ENCODE peak calls at places on chromosomes 11 and 22, in four cellular contexts. One of them, this sample, is unnamed.
A peak's percentile ranks its signal among the peaks of the same experiment; 100 is the strongest.

GRCh38 chr22:42721045-42721434 is 370 bp upstream of the A4GALT start:
- DNase-seq in osteoblast: peak; percentile 58
- DNase-seq in suprapubic skin: no peak
- DNase-seq in CD4-positive, CD25-positive, alpha-beta regulatory T cell: no peak
- DNase-seq in this sample: no peak

GRCh38 chr22:20061481-20061861 is 18.6 kb upstream of the DGCR8 start:
- DNase-seq in suprapubic skin: no peak
- DNase-seq in osteoblast: peak; percentile 68
- DNase-seq in CD4-positive, CD25-positive, alpha-beta regulatory T cell: no peak
- DNase-seq in this sample: peak; percentile 59

GRCh38 chr22:44337658-44338004 is 24.9 kb upstream of the SHISAL1 start:
- DNase-seq in CD4-positive, CD25-positive, alpha-beta regulatory T cell: no peak
- DNase-seq in suprapubic skin: no peak
- DNase-seq in osteoblast: peak; percentile 98
- DNase-seq in this sample: no peak

GRCh38 chr11:80638296-80638695 is 1197.5 kb upstream of the TENM4 start:
- DNase-seq in CD4-positive, CD25-positive, alpha-beta regulatory T cell: no peak
- DNase-seq in suprapubic skin: no peak
- DNase-seq in osteoblast: no peak
- DNase-seq in this sample: no peak

GRCh38 chr11:20367313-20367948 is 3.9 kb downstream of the HTATIP2 start:
- DNase-seq in suprapubic skin: no peak
- DNase-seq in CD4-positive, CD25-positive, alpha-beta regulatory T cell: peak; percentile 25
- DNase-seq in osteoblast: peak; percentile 96
- DNase-seq in this sample: no peak

GRCh38 chr11:111910637-111911562 is 670 bp downstream of the CRYAB start:
- DNase-seq in suprapubic skin: no peak
- DNase-seq in CD4-positive, CD25-positive, alpha-beta regulatory T cell: no peak
- DNase-seq in osteoblast: peak; percentile 69
- DNase-seq in this sample: no peak

GRCh38 chr11:121422675-121423074 is 29.4 kb upstream of the SORL1 start:
- DNase-seq in suprapubic skin: no peak
- DNase-seq in osteoblast: no peak
- DNase-seq in CD4-positive, CD25-positive, alpha-beta regulatory T cell: peak; percentile 46
- DNase-seq in this sample: no peak

GRCh38 chr22:47564651-47565050 is 802.2 kb downstream of the TBC1D22A start:
- DNase-seq in osteoblast: no peak
- DNase-seq in suprapubic skin: no peak
- DNase-seq in CD4-positive, CD25-positive, alpha-beta regulatory T cell: no peak
- DNase-seq in this sample: no peak

GRCh38 chr22:36823177-36823839 is 6.5 kb upstream of the PVALB start:
- DNase-seq in CD4-positive, CD25-positive, alpha-beta regulatory T cell: no peak
- DNase-seq in osteoblast: no peak
- DNase-seq in suprapubic skin: no peak
- DNase-seq in this sample: no peak

GRCh38 chr11:33015621-33016551 is at the start of gene DEPDC7:
- DNase-seq in osteoblast: peak; percentile 97
- DNase-seq in suprapubic skin: peak; percentile 91
- DNase-seq in CD4-positive, CD25-positive, alpha-beta regulatory T cell: peak; percentile 72
- DNase-seq in this sample: peak; percentile 78

GRCh38 chr11:18633256-18634139 is 644 bp downstream of the SPTY2D1 start:
- DNase-seq in CD4-positive, CD25-positive, alpha-beta regulatory T cell: peak; percentile 14
- DNase-seq in osteoblast: no peak
- DNase-seq in suprapubic skin: peak; percentile 67
- DNase-seq in this sample: no peak

GRCh38 chr11:118908931-118909618 is 16.7 kb downstream of the BCL9L start:
- DNase-seq in suprapubic skin: peak; percentile 82
- DNase-seq in CD4-positive, CD25-positive, alpha-beta regulatory T cell: no peak
- DNase-seq in osteoblast: peak; percentile 96
- DNase-seq in this sample: peak; percentile 92

GRCh38 chr22:45552580-45553332 is 50.1 kb downstream of the FBLN1 start:
- DNase-seq in osteoblast: peak; percentile 98
- DNase-seq in CD4-positive, CD25-positive, alpha-beta regulatory T cell: no peak
- DNase-seq in suprapubic skin: no peak
- DNase-seq in this sample: no peak

GRCh38 chr11:46914363-46914762 is 4.0 kb downstream of the LRP4 start:
- DNase-seq in CD4-positive, CD25-positive, alpha-beta regulatory T cell: no peak
- DNase-seq in suprapubic skin: no peak
- DNase-seq in osteoblast: peak; percentile 97
- DNase-seq in this sample: no peak

GRCh38 chr11:83159901-83160865 is 3.3 kb downstream of the PCF11 start:
- DNase-seq in osteoblast: peak; percentile 75
- DNase-seq in CD4-positive, CD25-positive, alpha-beta regulatory T cell: no peak
- DNase-seq in suprapubic skin: no peak
- DNase-seq in this sample: no peak

GRCh38 chr22:26276530-26277200 is 107.4 kb downstream of the SEZ6L start:
- DNase-seq in suprapubic skin: no peak
- DNase-seq in CD4-positive, CD25-positive, alpha-beta regulatory T cell: no peak
- DNase-seq in osteoblast: no peak
- DNase-seq in this sample: no peak

GRCh38 chr11:33701302-33701701 is 676 bp upstream of the C11orf91 start:
- DNase-seq in osteoblast: no peak
- DNase-seq in suprapubic skin: no peak
- DNase-seq in CD4-positive, CD25-positive, alpha-beta regulatory T cell: no peak
- DNase-seq in this sample: no peak

GRCh38 chr11:13327421-13327820 is 49.8 kb downstream of the BMAL1 start:
- DNase-seq in CD4-positive, CD25-positive, alpha-beta regulatory T cell: no peak
- DNase-seq in osteoblast: no peak
- DNase-seq in suprapubic skin: no peak
- DNase-seq in this sample: no peak

GRCh38 chr22:25666308-25666707 is 75.7 kb upstream of the MYO18B start:
- DNase-seq in CD4-positive, CD25-positive, alpha-beta regulatory T cell: no peak
- DNase-seq in osteoblast: no peak
- DNase-seq in suprapubic skin: peak; percentile 84
- DNase-seq in this sample: peak; percentile 76

GRCh38 chr11:43712676-43713075 is 32.1 kb downstream of the HSD17B12 start:
- DNase-seq in suprapubic skin: no peak
- DNase-seq in osteoblast: no peak
- DNase-seq in CD4-positive, CD25-positive, alpha-beta regulatory T cell: no peak
- DNase-seq in this sample: no peak

GRCh38 chr11:64250406-64250874 is 890 bp upstream of the PLCB3 start:
- DNase-seq in CD4-positive, CD25-positive, alpha-beta regulatory T cell: no peak
- DNase-seq in osteoblast: no peak
- DNase-seq in suprapubic skin: no peak
- DNase-seq in this sample: no peak

GRCh38 chr11:64536396-64536935 is 54.6 kb upstream of the SLC22A12 start:
- DNase-seq in CD4-positive, CD25-positive, alpha-beta regulatory T cell: no peak
- DNase-seq in osteoblast: peak; percentile 90
- DNase-seq in suprapubic skin: peak; percentile 39
- DNase-seq in this sample: no peak

GRCh38 chr11:2273771-2274170 is 3.4 kb upstream of the ASCL2 start:
- DNase-seq in osteoblast: peak; percentile 65
- DNase-seq in CD4-positive, CD25-positive, alpha-beta regulatory T cell: no peak
- DNase-seq in suprapubic skin: no peak
- DNase-seq in this sample: no peak

GRCh38 chr11:120577624-120578363 is 66.2 kb downstream of the GRIK4 start:
- DNase-seq in CD4-positive, CD25-positive, alpha-beta regulatory T cell: no peak
- DNase-seq in suprapubic skin: peak; percentile 43
- DNase-seq in osteoblast: no peak
- DNase-seq in this sample: no peak

GRCh38 chr22:24809331-24809730 is 3.3 kb downstream of the SGSM1 start:
- DNase-seq in osteoblast: peak; percentile 48
- DNase-seq in suprapubic skin: no peak
- DNase-seq in CD4-positive, CD25-positive, alpha-beta regulatory T cell: no peak
- DNase-seq in this sample: no peak

GRCh38 chr11:81869337-81870065 is 864.2 kb downstream of the FAM181B start:
- DNase-seq in suprapubic skin: no peak
- DNase-seq in osteoblast: no peak
- DNase-seq in CD4-positive, CD25-positive, alpha-beta regulatory T cell: peak; percentile 91
- DNase-seq in this sample: no peak

GRCh38 chr11:28442113-28442512 is 333.9 kb downstream of the METTL15 start:
- DNase-seq in CD4-positive, CD25-positive, alpha-beta regulatory T cell: no peak
- DNase-seq in suprapubic skin: no peak
- DNase-seq in osteoblast: no peak
- DNase-seq in this sample: no peak

GRCh38 chr11:12777208-12777874 is 103.1 kb downstream of the TEAD1 start:
- DNase-seq in suprapubic skin: no peak
- DNase-seq in osteoblast: peak; percentile 53
- DNase-seq in CD4-positive, CD25-positive, alpha-beta regulatory T cell: no peak
- DNase-seq in this sample: no peak

GRCh38 chr11:2509481-2510001 is 64.7 kb downstream of the KCNQ1 start:
- DNase-seq in osteoblast: peak; percentile 71
- DNase-seq in CD4-positive, CD25-positive, alpha-beta regulatory T cell: no peak
- DNase-seq in suprapubic skin: peak; percentile 62
- DNase-seq in this sample: peak; percentile 59

GRCh38 chr22:19106886-19107729 is 15.1 kb downstream of the DGCR2 start:
- DNase-seq in osteoblast: no peak
- DNase-seq in CD4-positive, CD25-positive, alpha-beta regulatory T cell: no peak
- DNase-seq in suprapubic skin: no peak
- DNase-seq in this sample: no peak

GRCh38 chr22:31951201-31952093 is 7.1 kb downstream of the YWHAH start:
- DNase-seq in suprapubic skin: no peak
- DNase-seq in osteoblast: peak; percentile 23
- DNase-seq in CD4-positive, CD25-positive, alpha-beta regulatory T cell: no peak
- DNase-seq in this sample: no peak

GRCh38 chr11:31806944-31807790 is 4.0 kb downstream of the PAX6 start:
- DNase-seq in CD4-positive, CD25-positive, alpha-beta regulatory T cell: no peak
- DNase-seq in osteoblast: peak; percentile 84
- DNase-seq in suprapubic skin: no peak
- DNase-seq in this sample: no peak

GRCh38 chr11:31805629-31806185 is 5.4 kb downstream of the PAX6 start:
- DNase-seq in osteoblast: peak; percentile 56
- DNase-seq in suprapubic skin: peak; percentile 53
- DNase-seq in CD4-positive, CD25-positive, alpha-beta regulatory T cell: no peak
- DNase-seq in this sample: no peak

GRCh38 chr11:31805037-31805628 is 6.0 kb downstream of the PAX6 start:
- DNase-seq in suprapubic skin: peak; percentile 57
- DNase-seq in osteoblast: peak; percentile 85
- DNase-seq in CD4-positive, CD25-positive, alpha-beta regulatory T cell: no peak
- DNase-seq in this sample: no peak

GRCh38 chr11:31807791-31808074 is 3.4 kb downstream of the PAX6 start:
- DNase-seq in CD4-positive, CD25-positive, alpha-beta regulatory T cell: no peak
- DNase-seq in osteoblast: no peak
- DNase-seq in suprapubic skin: no peak
- DNase-seq in this sample: no peak

GRCh38 chr11:31806186-31806943 is 4.8 kb downstream of the PAX6 start:
- DNase-seq in CD4-positive, CD25-positive, alpha-beta regulatory T cell: no peak
- DNase-seq in suprapubic skin: peak; percentile 56
- DNase-seq in osteoblast: peak; percentile 71
- DNase-seq in this sample: no peak
- H3K4me3 ChIP-seq in CD4-positive, CD25-positive, alpha-beta regulatory T cell: no peak overlapping the region
- H3K4me3 ChIP-seq in suprapubic skin: no peak overlapping the region
- H3K4me3 ChIP-seq in osteoblast: no peak overlapping the region
- H3K4me3 ChIP-seq in this sample: no peak overlapping the region

DNA sequence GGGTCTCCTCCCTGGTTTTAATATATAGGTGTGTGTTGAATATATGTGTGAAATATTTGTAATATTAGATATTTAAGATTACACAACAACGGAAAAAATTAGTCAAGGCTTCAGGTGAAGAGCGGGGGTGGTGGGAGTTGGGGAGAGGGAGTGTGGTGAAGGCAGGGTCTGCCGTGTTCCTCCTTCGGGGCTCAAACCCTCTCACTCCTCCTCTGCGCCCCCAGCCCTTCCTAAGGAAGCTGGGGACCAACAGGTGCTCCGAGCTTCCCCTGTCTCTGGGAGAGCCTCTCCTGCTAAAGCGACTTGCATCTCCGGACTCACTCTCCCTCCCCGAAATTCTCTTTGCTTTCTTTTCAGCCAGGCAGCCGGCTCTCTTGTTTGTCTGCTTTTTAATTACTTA is 950 bp upstream of the CADM1 start:
- DNase-seq in osteoblast: no peak
- DNase-seq in suprapubic skin: no peak
- DNase-seq in CD4-positive, CD25-positive, alpha-beta regulatory T cell: no peak
- DNase-seq in this sample: no peak
- H3K4me3 ChIP-seq in osteoblast: no peak overlapping the region
- H3K4me3 ChIP-seq in suprapubic skin: peak overlapping the region; percentile 64
- H3K4me3 ChIP-seq in CD4-positive, CD25-positive, alpha-beta regulatory T cell: peak overlapping the region; percentile 66
- H3K4me3 ChIP-seq in this sample: peak overlapping the region; percentile 79

DNA sequence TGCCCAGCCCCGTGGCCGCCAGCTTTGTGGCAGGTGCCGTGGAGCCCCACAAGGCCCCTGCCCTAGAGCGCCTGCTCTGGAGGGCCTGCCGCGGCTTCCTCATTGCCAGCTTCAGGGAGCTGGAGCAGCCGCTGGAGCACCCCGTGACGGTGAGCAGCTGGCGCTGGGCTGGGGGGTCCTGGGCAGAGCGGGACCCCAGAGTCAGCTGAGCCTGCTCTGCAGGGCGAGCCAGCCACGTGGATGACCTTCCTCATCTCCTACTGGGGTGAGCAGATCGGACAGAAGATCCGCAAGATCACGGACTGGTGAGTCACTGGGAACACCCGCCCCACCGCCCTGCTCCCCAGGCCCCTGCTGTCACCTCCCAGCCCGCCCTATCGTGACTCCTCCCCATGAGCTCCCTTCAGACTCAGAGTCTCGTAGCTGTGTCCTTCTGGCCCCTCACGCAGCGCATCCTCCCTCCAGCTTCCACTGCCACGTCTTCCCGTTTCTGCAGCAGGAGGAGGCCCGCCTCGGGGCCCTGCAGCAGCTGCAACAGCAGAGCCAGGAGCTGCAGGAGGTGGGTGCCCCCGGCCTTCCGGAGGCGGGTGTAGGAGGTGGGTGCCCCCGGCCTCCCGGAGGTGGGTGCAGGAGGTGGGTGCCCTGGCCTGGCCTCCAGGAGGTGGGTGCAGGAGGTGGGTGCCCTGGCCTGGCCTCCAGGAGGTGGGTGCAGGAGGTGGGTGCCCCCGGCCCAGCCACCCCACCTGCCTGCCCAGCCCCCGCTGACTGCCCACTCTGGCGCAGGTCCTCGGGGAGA is 4.7 kb downstream of the TCIRG1 start:
- DNase-seq in CD4-positive, CD25-positive, alpha-beta regulatory T cell: no peak
- DNase-seq in osteoblast: peak; percentile 94
- DNase-seq in suprapubic skin: peak; percentile 73
- DNase-seq in this sample: no peak
- H3K4me3 ChIP-seq in CD4-positive, CD25-positive, alpha-beta regulatory T cell: no peak overlapping the region
- H3K4me3 ChIP-seq in osteoblast: no peak overlapping the region
- H3K4me3 ChIP-seq in suprapubic skin: peak overlapping the region; percentile 5
- H3K4me3 ChIP-seq in this sample: no peak overlapping the region

DNA sequence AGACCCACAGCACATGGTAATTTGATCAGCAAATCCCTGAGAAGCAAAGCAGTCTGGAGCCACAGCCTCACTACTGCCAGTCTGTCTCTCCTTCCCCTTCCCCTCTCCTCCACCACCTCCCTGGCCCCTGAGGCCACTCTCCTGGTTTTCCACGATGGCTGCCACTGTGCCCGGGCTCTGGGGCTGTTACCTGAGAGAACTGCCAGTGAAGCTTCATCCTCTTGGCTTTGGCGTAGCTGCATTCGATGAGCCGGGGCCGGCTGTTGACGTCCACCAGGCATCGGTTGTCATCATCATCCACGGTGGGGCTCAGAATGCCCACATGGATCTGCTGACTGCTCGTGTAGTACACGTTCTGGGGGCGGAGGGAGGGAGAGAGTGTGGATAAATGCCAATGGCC is 60.2 kb downstream of the CSNK2A3 start:
- DNase-seq in CD4-positive, CD25-positive, alpha-beta regulatory T cell: no peak
- DNase-seq in suprapubic skin: no peak
- DNase-seq in osteoblast: no peak
- DNase-seq in this sample: no peak
- H3K4me3 ChIP-seq in CD4-positive, CD25-positive, alpha-beta regulatory T cell: no peak overlapping the region
- H3K4me3 ChIP-seq in suprapubic skin: no peak overlapping the region
- H3K4me3 ChIP-seq in osteoblast: no peak overlapping the region
- H3K4me3 ChIP-seq in this sample: no peak overlapping the region